ENCODE peak calls at places on chromosomes 6 and 20, in eight cellular contexts. P is heart left ventricle; R is body of pancreas; B is CD4-positive, alpha-beta T cell; S is neural progenitor cell; Z is iPS DF 6.9; J is astrocyte; F is lower lobe of right lung. U is an unnamed sample.

GRCh38 chr6:138088307-138088744 is 18.9 kb downstream of the PERP start:
- DNase-seq in Z (no peak), B (no peak), P (no peak), S (no peak), R (peak; percentile 37), J (peak; percentile 89), F (no peak), U (no peak)

GRCh38 chr20:37866051-37866450 is 36.9 kb upstream of the VSTM2L start:
- DNase-seq in P (no peak), S (no peak), Z (no peak), F (no peak), B (no peak), R (no peak), J (no peak), U (no peak)

GRCh38 chr6:63689421-63689820 is 53.8 kb downstream of the PHF3 start:
- DNase-seq in Z (no peak), J (no peak), S (no peak), F (no peak), P (no peak), B (no peak), R (no peak), U (no peak)

GRCh38 chr20:63232235-63233060 is 3.3 kb upstream of the BIRC7 start:
- DNase-seq in S (no peak), R (no peak), J (peak; percentile 96), F (no peak), P (no peak), B (no peak), Z (no peak), U (no peak)

GRCh38 chr6:73349311-73349710 is 4.8 kb downstream of the DPPA5 start:
- DNase-seq in J (no peak), Z (peak; percentile 85), S (peak; percentile 9), F (no peak), P (no peak), B (no peak), R (no peak), U (no peak)

GRCh38 chr6:81561731-81562130 is 190.8 kb downstream of the TENT5A start:
- DNase-seq in F (no peak), P (no peak), R (no peak), J (no peak), Z (no peak), S (no peak), B (no peak), U (no peak)

GRCh38 chr6:52162940-52163908 is 23.0 kb upstream of the IL17A start:
- DNase-seq in B (no peak), J (no peak), R (no peak), P (no peak), S (peak; percentile 11), Z (no peak), F (no peak), U (no peak)

GRCh38 chr6:22247916-22248482 is 48.8 kb downstream of the PRL start:
- DNase-seq in Z (no peak), J (peak; percentile 25), F (no peak), P (no peak), S (no peak), B (no peak), R (no peak), U (no peak)

GRCh38 chr6:4550227-4550597 is 226.0 kb upstream of the CDYL start:
- DNase-seq in F (no peak), P (no peak), Z (no peak), J (no peak), B (no peak), S (no peak), R (no peak), U (no peak)

GRCh38 chr20:59839372-59839771 is 94.1 kb downstream of the SYCP2 start:
- DNase-seq in R (no peak), Z (no peak), B (no peak), S (no peak), J (no peak), P (no peak), F (no peak), U (no peak)

GRCh38 chr6:36216559-36216958 is 20.0 kb downstream of the BRPF3 start:
- DNase-seq in Z (no peak), R (no peak), B (no peak), F (no peak), P (no peak), S (no peak), J (peak; percentile 26), U (no peak)

GRCh38 chr20:31821427-31821826 is 2.3 kb downstream of the MYLK2 start:
- DNase-seq in B (no peak), S (no peak), Z (no peak), F (no peak), P (peak; percentile 26), R (no peak), J (no peak), U (no peak)

GRCh38 chr6:53854843-53855567 is 60.2 kb downstream of the LRRC1 start:
- DNase-seq in P (no peak), F (no peak), Z (no peak), S (no peak), J (no peak), B (no peak), R (no peak), U (no peak)

GRCh38 chr6:2235782-2236495 is 9.5 kb downstream of the GMDS start:
- DNase-seq in J (no peak), S (no peak), F (no peak), Z (no peak), R (no peak), B (no peak), P (no peak), U (no peak)

GRCh38 chr6:46502486-46503119 is 11.4 kb upstream of the RCAN2 start:
- DNase-seq in B (no peak), J (no peak), S (no peak), R (no peak), F (no peak), Z (no peak), P (no peak), U (no peak)

GRCh38 chr20:36572701-36573102 is 695 bp upstream of the TGIF2 start:
- DNase-seq in S (peak; percentile 64), B (peak; percentile 67), J (peak; percentile 24), F (no peak), Z (no peak), R (peak; percentile 45), P (no peak), U (no peak)

GRCh38 chr6:112227411-112227810 is 27.0 kb downstream of the LAMA4 start:
- DNase-seq in P (no peak), R (no peak), Z (no peak), J (no peak), F (no peak), B (no peak), S (no peak), U (no peak)

GRCh38 chr6:136503303-136503702 is 46.9 kb downstream of the MAP7 start:
- DNase-seq in S (peak; percentile 24), Z (peak; percentile 35), B (no peak), P (no peak), F (no peak), J (no peak), R (no peak), U (no peak)

GRCh38 chr6:160029525-160029924 is 60.6 kb downstream of the IGF2R start:
- DNase-seq in P (no peak), R (no peak), J (no peak), B (no peak), F (no peak), S (peak; percentile 28), Z (no peak), U (no peak)

GRCh38 chr20:53738039-53738944 is 144.7 kb upstream of the ZNF217 start:
- DNase-seq in P (peak; percentile 73), B (no peak), F (peak; percentile 60), R (peak; percentile 93), J (peak; percentile 86), S (peak; percentile 81), Z (no peak), U (no peak)

GRCh38 chr20:43009497-43009896 is 180.2 kb downstream of the PTPRT start:
- DNase-seq in P (no peak), R (no peak), S (no peak), Z (no peak), B (no peak), F (no peak), J (no peak), U (no peak)

GRCh38 chr20:32575805-32576204 is 9.3 kb downstream of the NOL4L start:
- DNase-seq in R (no peak), Z (no peak), S (no peak), J (no peak), B (no peak), P (no peak), F (no peak), U (no peak)

GRCh38 chr6:132797975-132798819 is at the start of gene SLC18B1:
- DNase-seq in J (no peak), Z (no peak), B (peak; percentile 50), S (peak; percentile 76), P (peak; percentile 58), R (peak; percentile 58), F (peak; percentile 79), U (peak; percentile 41)

GRCh38 chr6:27293436-27294152 is 18.5 kb downstream of the POM121L2 start:
- DNase-seq in B (no peak), J (peak; percentile 35), S (peak; percentile 72), R (no peak), P (no peak), Z (no peak), F (no peak), U (no peak)
- H3K27ac ChIP-seq in B (no peak overlapping the region), J (no peak overlapping the region), S (no peak overlapping the region), R (no peak overlapping the region), P (no peak overlapping the region), Z (no peak overlapping the region), F (no peak overlapping the region), U (no peak overlapping the region)

GRCh38 chr6:3356056-3356823 is 97.5 kb downstream of the PSMG4 start:
- DNase-seq in P (peak; percentile 75), J (peak; percentile 59), B (peak; percentile 64), S (peak; percentile 92), Z (peak; percentile 72), F (peak; percentile 79), R (peak; percentile 82), U (peak; percentile 63)

GRCh38 chr6:3358413-3359090 is 98.3 kb downstream of the SLC22A23 start:
- DNase-seq in J (no peak), R (no peak), S (no peak), F (no peak), B (no peak), P (no peak), Z (no peak), U (no peak)

GRCh38 chr6:3356824-3357420 is 98.2 kb downstream of the PSMG4 start:
- DNase-seq in F (no peak), J (no peak), S (no peak), B (no peak), Z (no peak), P (no peak), R (peak; percentile 70), U (no peak)

GRCh38 chr6:3359091-3359752 is 97.6 kb downstream of the SLC22A23 start:
- DNase-seq in Z (no peak), B (no peak), S (no peak), J (no peak), R (no peak), F (no peak), P (no peak), U (no peak)

GRCh38 chr6:3357669-3358068 is 98.9 kb downstream of the PSMG4 start:
- DNase-seq in J (no peak), F (no peak), B (no peak), S (no peak), Z (no peak), P (no peak), R (no peak), U (no peak)
- H3K27ac ChIP-seq in J (no peak overlapping the region), F (peak overlapping the region; percentile 51), B (no peak overlapping the region), S (no peak overlapping the region), Z (no peak overlapping the region), P (no peak overlapping the region), R (peak overlapping the region; percentile 84), U (peak overlapping the region; percentile 95)

GRCh38 chr20:51526754-51527153 is 15.8 kb downstream of the NFATC2 start:
- DNase-seq in F (no peak), J (no peak), S (no peak), P (no peak), R (no peak), B (no peak), Z (no peak), U (no peak)
- H3K27ac ChIP-seq in F (no peak overlapping the region), J (no peak overlapping the region), S (no peak overlapping the region), P (no peak overlapping the region), R (no peak overlapping the region), B (no peak overlapping the region), Z (no peak overlapping the region), U (no peak overlapping the region)

GRCh38 chr6:34696739-34697543 is at the start of gene ILRUN:
- DNase-seq in R (peak; percentile 96), F (peak; percentile 97), P (peak; percentile 97), J (peak; percentile 85), Z (peak; percentile 77), S (peak; percentile 97), B (peak; percentile 95), U (peak; percentile 93)
- H3K27ac ChIP-seq in R (peak within 1 kb of the TSS; percentile 97), F (peak within 1 kb of the TSS; percentile 96), P (peak within 1 kb of the TSS; percentile 96), J (peak within 1 kb of the TSS; percentile 77), Z (no peak within 1 kb of the TSS), S (no peak within 1 kb of the TSS), B (peak within 1 kb of the TSS; percentile 87), U (peak within 1 kb of the TSS; percentile 94)